ENCODE peak calls at places on chromosome X, in ten cellular contexts. E is OCI-LY7, A is dorsolateral prefrontal cortex, Z is keratinocyte, J is heart right ventricle, D is MCF 10A, Q is cardiac fibroblast, Y is right atrium auricular region, O is ascending aorta, L is neural progenitor cell. U is an unnamed sample.

GRCh38 chrX:9562851-9563250 is 98.0 kb downstream of the TBL1X start:
- DNase-seq in J (no peak), A (no peak), Z (peak), D (peak), L (no peak), O (peak), Y (no peak), Q (peak), E (no peak), U (no peak)

GRCh38 chrX:27186671-27187070 is 276.5 kb downstream of the PPP4R3C start:
- DNase-seq in Z (no peak), Q (peak), J (no peak), E (peak), D (peak), O (no peak), A (no peak), Y (no peak), L (peak), U (peak)

GRCh38 chrX:110414679-110415439 is 56.2 kb downstream of the RTL9 start:
- DNase-seq in Y (no peak), E (no peak), Z (no peak), Q (peak), D (no peak), L (no peak), J (no peak), A (no peak), O (no peak), U (peak)

GRCh38 chrX:50200907-50201306 is at the start of gene AKAP4:
- DNase-seq in O (no peak), J (no peak), Q (no peak), L (no peak), E (no peak), A (no peak), Y (no peak), Z (no peak), D (no peak), U (no peak)

GRCh38 chrX:140762061-140762460 is 52.5 kb downstream of the LINC00632 start:
- DNase-seq in E (peak), L (peak), O (peak), A (no peak), Y (peak), Z (peak), J (no peak), Q (peak), D (peak), U (no peak)

GRCh38 chrX:36867143-36867542 is 141.0 kb upstream of the FAM47C start:
- DNase-seq in A (no peak), E (peak), O (no peak), Z (peak), Q (peak), L (peak), Y (no peak), J (no peak), D (peak), U (peak)

GRCh38 chrX:94914235-94914634 is 1240.2 kb downstream of the FAM133A start:
- DNase-seq in O (no peak), Y (no peak), D (no peak), Q (no peak), J (no peak), A (no peak), L (peak), Z (no peak), E (no peak), U (no peak)

GRCh38 chrX:8033175-8033574 is 106.0 kb upstream of the PNPLA4 start:
- DNase-seq in E (no peak), L (no peak), Y (no peak), Z (no peak), J (no peak), D (no peak), O (no peak), Q (no peak), A (no peak), U (no peak)

GRCh38 chrX:27619975-27620374 is 29.8 kb downstream of the DCAF8L2 start:
- DNase-seq in D (peak), A (no peak), E (no peak), Y (no peak), L (peak), Z (no peak), Q (peak), J (no peak), O (no peak), U (no peak)

GRCh38 chrX:40085714-40086113 is 12.0 kb downstream of the BCOR start:
- DNase-seq in A (no peak), J (no peak), Y (no peak), O (no peak), Q (no peak), L (no peak), Z (no peak), D (no peak), E (no peak), U (no peak)

GRCh38 chrX:129998006-129998405 is 15.6 kb downstream of the BCORL1 start:
- DNase-seq in Y (no peak), L (no peak), O (no peak), Z (no peak), D (no peak), J (no peak), Q (no peak), A (no peak), E (no peak), U (no peak)

GRCh38 chrX:50779694-50780093 is 34.3 kb downstream of the SHROOM4 start:
- DNase-seq in Q (peak), A (no peak), Y (no peak), J (no peak), O (no peak), D (no peak), L (peak), Z (no peak), E (no peak), U (no peak)

GRCh38 chrX:40845331-40845911 is 110.1 kb upstream of the MED14 start:
- DNase-seq in E (no peak), L (peak), Y (no peak), Q (peak), A (no peak), Z (no peak), O (no peak), J (no peak), D (peak), U (no peak)

GRCh38 chrX:43870758-43871419 is 11.4 kb downstream of the MAOB start:
- DNase-seq in O (no peak), A (no peak), Y (no peak), E (no peak), D (no peak), Q (no peak), L (no peak), J (peak), Z (no peak), U (no peak)

DNA sequence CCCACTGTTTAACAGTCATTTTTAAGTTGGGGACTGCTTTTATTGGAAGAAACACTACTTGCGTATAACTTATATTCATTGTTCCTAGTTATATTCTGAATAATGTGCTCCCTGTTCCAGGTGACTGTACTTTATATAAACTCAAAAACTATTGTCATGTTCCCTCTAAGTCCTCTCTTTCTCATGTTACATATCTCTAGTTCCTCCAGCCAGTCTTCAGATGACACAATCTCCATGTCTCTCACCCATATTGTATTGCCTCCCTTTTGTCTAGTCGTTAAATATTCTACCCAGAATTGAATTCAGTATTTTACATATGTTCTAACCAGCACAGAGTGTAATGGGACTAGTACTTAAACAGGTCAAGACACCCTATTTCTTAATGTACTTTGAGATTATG is 5.3 kb downstream of the VAMP7 start:
- DNase-seq in E (no peak), Q (no peak), O (no peak), Z (no peak), A (no peak), Y (no peak), J (no peak), D (no peak), L (no peak), U (no peak)
- TF ChIP-seq CTCF in E (no peak), Q (no peak), O (no peak), Z (no peak), A (no peak), Y (no peak), J (no peak), D (no peak), L (no peak), U (no peak)

GRCh38 chrX:123698979-123699378 is 33.9 kb downstream of the THOC2 start:
- DNase-seq in O (no peak), E (no peak), Z (no peak), J (no peak), D (peak), Q (peak), A (no peak), L (no peak), Y (no peak), U (no peak)
- TF ChIP-seq CTCF in O (no peak), E (no peak), Z (no peak), J (no peak), D (no peak), Q (no peak), A (no peak), L (no peak), Y (no peak), U (no peak)

GRCh38 chrX:154546354-154547244 is at the start of gene G6PD:
- DNase-seq in L (peak), Y (peak), Q (no peak), D (peak), O (no peak), E (peak), Z (no peak), J (peak), A (peak), U (peak)
- TF ChIP-seq CTCF in L (no peak), Y (no peak), Q (no peak), D (no peak), O (no peak), E (no peak), Z (no peak), J (no peak), A (no peak), U (no peak)

DNA sequence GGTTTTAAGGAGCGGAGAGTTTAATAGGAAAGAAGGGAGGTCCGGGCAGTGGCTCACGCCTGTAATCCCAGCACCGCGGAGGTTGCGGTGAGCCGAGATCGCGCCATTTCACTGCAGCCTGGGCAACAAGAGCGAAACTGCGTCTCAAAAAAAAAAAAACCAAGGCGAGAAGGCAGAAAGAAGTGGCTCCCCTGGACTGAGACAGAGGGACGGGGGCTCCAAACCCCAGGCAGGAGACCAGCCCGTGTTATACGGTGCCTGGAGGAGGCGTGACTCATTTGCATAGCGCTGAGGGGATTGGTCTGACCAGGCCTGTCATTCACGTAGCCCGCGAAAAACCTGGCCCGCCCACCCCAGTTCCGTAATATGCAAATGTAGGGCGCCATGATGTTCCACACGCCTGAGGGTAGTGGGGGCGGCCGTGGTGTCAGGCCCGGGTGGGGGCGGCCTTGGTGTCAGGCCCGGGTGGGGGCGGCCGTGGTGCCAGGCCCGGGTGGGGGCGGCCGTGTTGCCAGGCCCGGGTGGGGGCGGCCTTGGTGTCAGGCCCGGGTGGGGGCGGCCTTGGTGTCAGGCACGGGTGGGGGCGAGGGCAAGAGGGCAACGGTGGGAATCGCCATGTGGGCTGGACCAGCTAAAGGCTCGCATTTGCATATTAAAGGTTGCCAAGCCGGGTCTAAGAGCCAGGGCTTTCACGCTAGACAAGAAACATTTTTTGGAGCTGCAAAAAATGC is 2.1 kb downstream of the PLCXD1 start:
- DNase-seq in J (peak), D (peak), Z (no peak), A (peak), Q (peak), L (peak), Y (peak), O (peak), E (peak), U (peak)
- TF ChIP-seq CTCF in J (no peak), D (no peak), Z (no peak), A (no peak), Q (no peak), L (no peak), Y (no peak), O (no peak), E (no peak), U (no peak)

GRCh38 chrX:136128743-136129142 is 18.6 kb upstream of the FHL1 start:
- DNase-seq in Q (no peak), L (no peak), Y (no peak), A (no peak), Z (no peak), J (no peak), O (no peak), D (no peak), E (no peak), U (no peak)

GRCh38 chrX:136126371-136126770 is 21.0 kb upstream of the FHL1 start:
- DNase-seq in J (no peak), D (no peak), Z (no peak), A (no peak), Y (no peak), L (no peak), Q (no peak), O (no peak), E (no peak), U (no peak)

GRCh38 chrX:136130931-136131843 is 16.1 kb upstream of the FHL1 start:
- DNase-seq in Q (peak), E (peak), Z (peak), L (no peak), O (no peak), Y (no peak), J (no peak), D (peak), A (no peak), U (no peak)

GRCh38 chrX:136125106-136125505 is 22.2 kb upstream of the FHL1 start:
- DNase-seq in Y (no peak), A (no peak), L (no peak), E (no peak), Z (no peak), O (no peak), D (no peak), Q (no peak), J (no peak), U (no peak)

DNA sequence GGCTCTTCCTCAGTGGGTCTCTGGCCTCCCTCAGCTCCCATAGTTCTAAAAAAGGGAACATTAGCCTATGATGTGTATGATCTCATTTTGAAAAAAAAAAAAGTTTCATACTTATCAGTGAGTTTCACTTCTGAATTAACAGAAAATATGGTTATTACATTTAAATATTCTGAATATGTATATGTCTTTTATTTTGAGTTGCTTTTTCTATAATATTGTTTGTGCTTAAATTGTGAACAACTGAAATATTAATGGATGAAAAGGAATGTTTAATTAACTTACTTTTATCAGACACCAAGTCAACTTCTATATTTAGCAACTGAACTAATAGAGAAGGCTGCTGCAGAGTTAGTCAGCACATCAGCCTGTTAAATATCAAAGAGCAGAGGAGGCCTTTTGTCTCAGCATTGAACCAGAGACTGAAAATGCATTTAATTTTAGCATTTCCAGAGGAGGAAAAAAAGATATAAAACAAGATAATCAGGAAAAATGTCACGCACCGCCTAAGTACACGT is 20.4 kb upstream of the FHL1 start:
- DNase-seq in J (no peak), E (no peak), Q (peak), D (no peak), Y (no peak), O (no peak), L (no peak), A (no peak), Z (no peak), U (no peak)
- TF ChIP-seq CTCF in J (no peak), E (no peak), Q (no peak), D (no peak), Y (no peak), O (no peak), L (no peak), A (no peak), Z (no peak), U (no peak)

DNA sequence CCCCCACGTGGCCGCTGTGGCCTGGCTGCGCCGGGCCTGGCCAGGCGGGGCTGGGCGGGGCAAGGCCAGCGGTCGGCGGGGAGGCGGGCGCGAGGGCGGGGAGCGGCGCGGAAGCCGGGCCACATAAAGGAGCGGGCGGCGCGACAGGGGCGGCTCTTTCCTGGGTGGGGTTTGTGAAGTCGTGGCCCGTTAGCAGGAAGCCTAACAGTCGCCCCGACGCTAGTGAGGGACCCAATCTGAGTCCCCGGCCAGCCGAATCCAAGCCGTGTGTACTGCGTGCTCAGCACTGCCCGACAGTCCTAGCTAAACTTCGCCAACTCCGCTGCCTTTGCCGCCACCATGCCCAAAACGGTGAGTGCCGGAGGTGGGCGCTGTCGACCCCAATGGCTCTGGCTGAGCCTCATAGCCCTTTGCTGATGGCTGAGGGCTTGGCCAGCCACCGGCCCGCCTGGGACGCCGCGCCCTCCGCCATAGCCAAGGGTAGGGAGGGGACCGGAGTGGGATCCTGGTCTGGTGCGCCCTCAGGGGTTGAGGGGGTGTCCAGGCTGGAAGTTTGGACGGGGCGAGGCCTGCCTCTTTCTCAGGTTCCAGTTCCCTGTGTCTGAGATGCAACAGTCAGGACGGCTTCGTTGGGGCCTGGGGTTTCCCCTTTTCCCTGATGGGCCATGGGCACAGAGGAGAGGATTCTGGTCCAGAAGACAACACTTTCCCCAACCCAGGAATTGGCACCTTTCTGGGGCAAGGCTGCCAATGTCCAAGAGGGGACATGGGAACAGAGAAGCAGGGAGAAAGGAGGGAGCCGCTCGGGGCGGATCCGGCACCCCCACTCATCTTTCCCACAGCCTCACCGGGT is at the start of gene MSN:
- DNase-seq in Q (peak), A (no peak), Y (peak), E (peak), Z (no peak), L (peak), J (peak), O (peak), D (peak), U (peak)
- TF ChIP-seq CTCF in Q (peak), A (no peak), Y (no peak), E (peak), Z (no peak), L (peak), J (peak), O (no peak), D (no peak), U (no peak)

GRCh38 chrX:97743014-97743413 is 859.3 kb downstream of the RPA4 start:
- DNase-seq in E (peak), L (no peak), J (no peak), D (peak), Q (peak), A (no peak), Y (no peak), Z (no peak), O (no peak), U (no peak)
- TF ChIP-seq CTCF in E (peak), L (peak), J (no peak), D (no peak), Q (peak), A (no peak), Y (no peak), Z (no peak), O (no peak), U (no peak)

GRCh38 chrX:18390941-18391538 is 34.4 kb upstream of the CDKL5 start:
- DNase-seq in Y (peak), O (peak), J (peak), A (peak), Q (peak), D (peak), L (peak), Z (peak), E (peak), U (peak)

GRCh38 chrX:18394477-18394876 is 30.9 kb upstream of the CDKL5 start:
- DNase-seq in D (no peak), Q (no peak), A (no peak), L (no peak), Z (no peak), E (no peak), J (no peak), Y (no peak), O (no peak), U (no peak)

DNA sequence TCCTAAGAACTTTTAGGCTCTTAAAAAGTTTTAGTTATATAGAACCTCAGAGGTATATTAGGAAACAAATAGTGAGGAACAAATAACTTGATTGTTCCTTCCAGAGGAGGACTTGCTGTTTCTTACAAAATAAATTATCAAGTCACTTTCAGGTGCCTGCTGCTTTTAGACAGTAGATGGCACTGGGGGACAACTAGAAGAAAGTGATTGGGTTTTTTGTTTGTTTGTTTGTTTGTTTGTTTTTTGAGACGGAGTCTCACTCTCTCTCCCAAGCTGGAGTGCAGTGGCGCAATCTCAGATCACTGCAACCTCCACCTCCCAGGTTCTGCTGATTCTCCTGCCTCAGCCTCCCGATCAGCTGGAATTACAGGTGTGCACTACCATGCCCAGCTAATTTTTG is 35.4 kb upstream of the CDKL5 start:
- DNase-seq in E (peak), D (no peak), Q (no peak), Y (no peak), L (peak), A (no peak), Z (no peak), J (no peak), O (no peak), U (no peak)
- TF ChIP-seq CTCF in E (peak), D (no peak), Q (no peak), Y (no peak), L (peak), A (no peak), Z (no peak), J (no peak), O (no peak), U (no peak)

GRCh38 chrX:77597511-77597910 is 150.3 kb downstream of the FGF16 start:
- DNase-seq in J (no peak), L (no peak), Z (no peak), O (no peak), D (no peak), Y (no peak), Q (peak), E (no peak), A (no peak), U (no peak)

GRCh38 chrX:77595848-77596247 is 148.7 kb downstream of the FGF16 start:
- DNase-seq in Z (no peak), J (no peak), Q (peak), D (no peak), Y (no peak), A (no peak), O (no peak), E (no peak), L (no peak), U (no peak)

GRCh38 chrX:77597090-77597489 is 149.9 kb downstream of the FGF16 start:
- DNase-seq in Y (no peak), J (no peak), Z (no peak), L (no peak), D (peak), A (no peak), O (no peak), Q (peak), E (no peak), U (no peak)
- TF ChIP-seq CTCF in Y (no peak), J (peak), Z (peak), L (peak), D (peak), A (peak), O (peak), Q (peak), E (peak), U (no peak)